ENCODE peak calls at places on chromosomes 11 and 22, in seven cellular contexts. W is HTR-8/SVneo; J is activated CD4-positive, alpha-beta T cell treated with anti-CD3 and anti-CD28 coated beads, Interleukin-2, amount 50 U/mL, for 48 hours; D is AG09319; N is AG09309; K is hypothalamus; H is progenitor cell of endocrine pancreas. U is an unnamed sample.

GRCh38 chr22:40628354-40629042 is 8.0 kb downstream of the MRTFA start:
- DNase-seq in W (no peak), J (peak), D (no peak), N (peak), K (no peak), H (no peak), U (no peak)

GRCh38 chr11:67431346-67432249 is 3.3 kb downstream of the RPS6KB2 start:
- DNase-seq in W (no peak), J (no peak), D (no peak), N (no peak), K (no peak), H (no peak), U (no peak)

GRCh38 chr22:31230871-31231621 is 18.9 kb downstream of the LIMK2 start:
- DNase-seq in W (no peak), J (peak), D (peak), N (peak), K (no peak), H (peak), U (no peak)

GRCh38 chr11:67664696-67665536 is 9.5 kb downstream of the ALDH3B2 start:
- DNase-seq in W (no peak), J (no peak), D (no peak), N (no peak), K (no peak), H (no peak), U (no peak)

GRCh38 chr22:41732096-41732772 is 32.9 kb downstream of the MEI1 start:
- DNase-seq in W (no peak), J (no peak), D (no peak), N (no peak), K (no peak), H (no peak), U (no peak)

GRCh38 chr11:104873252-104873651 is 25.0 kb downstream of the CASP12 start:
- DNase-seq in W (no peak), J (no peak), D (no peak), N (no peak), K (no peak), H (no peak), U (no peak)

GRCh38 chr11:96001037-96001436 is 77.1 kb upstream of the MTMR2 start:
- DNase-seq in W (no peak), J (no peak), D (peak), N (peak), K (no peak), H (no peak), U (no peak)

GRCh38 chr11:122656073-122656630 is 630 bp downstream of the UBASH3B start:
- DNase-seq in W (peak), J (peak), D (no peak), N (no peak), K (peak), H (no peak), U (peak)

GRCh38 chr11:120186799-120187591 is 23.8 kb upstream of the OAF start:
- DNase-seq in W (no peak), J (peak), D (no peak), N (no peak), K (no peak), H (no peak), U (no peak)

GRCh38 chr11:113979427-113979826 is 4.5 kb downstream of the HTR3A start:
- DNase-seq in W (no peak), J (no peak), D (no peak), N (no peak), K (no peak), H (no peak), U (no peak)

GRCh38 chr11:76677010-76677771 is 6.6 kb upstream of the LRRC32 start:
- DNase-seq in W (no peak), J (no peak), D (no peak), N (no peak), K (no peak), H (no peak), U (no peak)

U was measured in retinal pigment epithelial cell.